ENCODE peak calls at places on chromosomes 12 and 14, in four cellular contexts. T is cardiac muscle cell, U is brain microvascular endothelial cell, E is astrocyte. L is an unnamed sample.

GRCh38 chr12:45049912-45050318 is 984 bp downstream of the DBX2 start:
- DNase-seq in T (peak), U (no peak), E (no peak), L (peak)

GRCh38 chr12:45615268-45615667 is 114.2 kb upstream of the ARID2 start:
- DNase-seq in T (peak), U (peak), E (peak), L (no peak)

GRCh38 chr12:71057330-71057729 is 100.5 kb downstream of the TSPAN8 start:
- DNase-seq in T (peak), U (no peak), E (no peak), L (peak)

GRCh38 chr14:94123868-94124267 is 5.5 kb downstream of the IFI27L2 start:
- DNase-seq in T (no peak), U (no peak), E (no peak), L (no peak)

GRCh38 chr14:75373616-75374015 is 54.2 kb upstream of the JDP2 start:
- DNase-seq in T (no peak), U (no peak), E (no peak), L (no peak)

GRCh38 chr14:68770051-68770450 is 22.8 kb downstream of the ZFP36L1 start:
- DNase-seq in T (no peak), U (no peak), E (no peak), L (no peak)

GRCh38 chr14:20413785-20414117 is 450 bp upstream of the TEP1 start:
- DNase-seq in T (no peak), U (no peak), E (no peak), L (peak)

GRCh38 chr12:97396989-97397388 is 65.6 kb upstream of the RMST start:
- DNase-seq in T (no peak), U (no peak), E (no peak), L (no peak)

GRCh38 chr14:72801381-72801812 is 92.5 kb downstream of the DPF3 start:
- DNase-seq in T (peak), U (peak), E (peak), L (no peak)

GRCh38 chr12:42691991-42692557 is 102.5 kb upstream of the PRICKLE1 start:
- DNase-seq in T (no peak), U (no peak), E (no peak), L (no peak)

GRCh38 chr14:33040548-33041140 is 102.0 kb downstream of the NPAS3 start:
- DNase-seq in T (no peak), U (no peak), E (peak), L (no peak)

GRCh38 chr14:29005647-29006046 is 239.1 kb downstream of the FOXG1 start:
- DNase-seq in T (no peak), U (no peak), E (no peak), L (no peak)

GRCh38 chr12:121709478-121709890 is 3.1 kb upstream of the TMEM120B start:
- DNase-seq in T (peak), U (peak), E (peak), L (no peak)

GRCh38 chr14:31326111-31326510 is 94.2 kb downstream of the HEATR5A start:
- DNase-seq in T (peak), U (peak), E (peak), L (peak)

GRCh38 chr14:92690171-92691011 is 58.0 kb downstream of the LGMN start:
- DNase-seq in T (peak), U (peak), E (peak), L (peak)

GRCh38 chr14:69152181-69152943 is 557 bp downstream of the DCAF5 start:
- DNase-seq in T (peak), U (no peak), E (peak), L (peak)

GRCh38 chr12:118981285-118982201 is at the start of gene SRRM4:
- DNase-seq in T (no peak), U (no peak), E (no peak), L (peak)

GRCh38 chr12:131233737-131234474 is 280.2 kb downstream of the ADGRD1 start:
- DNase-seq in T (no peak), U (no peak), E (no peak), L (no peak)

GRCh38 chr12:101592931-101593330 is 1.8 kb upstream of the MYBPC1 start:
- DNase-seq in T (no peak), U (no peak), E (peak), L (no peak)

GRCh38 chr12:1575799-1576401 is 18.5 kb downstream of the FBXL14 start:
- DNase-seq in T (peak), U (no peak), E (no peak), L (peak)

GRCh38 chr12:44317651-44318126 is 481.8 kb downstream of the TMEM117 start:
- DNase-seq in T (peak), U (peak), E (peak), L (peak)

GRCh38 chr12:123041042-123041531 is 60.6 kb downstream of the ARL6IP4 start:
- DNase-seq in T (no peak), U (no peak), E (no peak), L (no peak)

GRCh38 chr12:27217590-27217989 is 26.5 kb upstream of the STK38L start:
- DNase-seq in T (no peak), U (no peak), E (no peak), L (no peak)

GRCh38 chr12:27220988-27221345 is 23.1 kb upstream of the STK38L start:
- DNase-seq in T (no peak), U (no peak), E (no peak), L (no peak)

GRCh38 chr12:27220057-27220987 is 23.8 kb upstream of the STK38L start:
- DNase-seq in T (no peak), U (no peak), E (peak), L (no peak)

GRCh38 chr12:27219693-27220056 is 24.4 kb upstream of the STK38L start:
- DNase-seq in T (no peak), U (no peak), E (no peak), L (no peak)

GRCh38 chr12:27221625-27222387 is 22.3 kb upstream of the STK38L start:
- DNase-seq in T (no peak), U (no peak), E (no peak), L (no peak)
- TF ChIP-seq CTCF in T (no peak), U (no peak), E (no peak), L (no peak)

GRCh38 chr14:64693766-64694165 is 10.5 kb upstream of the PLEKHG3 start:
- DNase-seq in T (no peak), U (no peak), E (no peak), L (no peak)
- H3K27ac ChIP-seq in T (no peak), U (no peak), E (no peak), L (no peak)

GRCh38 chr12:59115526-59115925 is 195.2 kb upstream of the LRIG3 start:
- DNase-seq in T (no peak), U (peak), E (peak), L (no peak)

GRCh38 chr12:59111873-59112272 is 191.6 kb upstream of the LRIG3 start:
- DNase-seq in T (no peak), U (no peak), E (no peak), L (no peak)

GRCh38 chr12:59115995-59116394 is 195.7 kb upstream of the LRIG3 start:
- DNase-seq in T (no peak), U (no peak), E (no peak), L (no peak)

GRCh38 chr12:59118356-59118755 is 198.1 kb upstream of the LRIG3 start:
- DNase-seq in T (no peak), U (no peak), E (no peak), L (no peak)

GRCh38 chr12:59113831-59114273 is 193.5 kb upstream of the LRIG3 start:
- DNase-seq in T (peak), U (peak), E (peak), L (peak)
- H3K4me3 ChIP-seq in T (no peak), U (no peak), E (no peak), L (no peak)

GRCh38 chr12:24415934-24416333 is 466.5 kb upstream of the SOX5 start:
- DNase-seq in T (no peak), U (no peak), E (no peak), L (no peak)
- TF ChIP-seq CTCF in T (no peak), U (no peak), E (no peak), L (no peak)

DNA sequence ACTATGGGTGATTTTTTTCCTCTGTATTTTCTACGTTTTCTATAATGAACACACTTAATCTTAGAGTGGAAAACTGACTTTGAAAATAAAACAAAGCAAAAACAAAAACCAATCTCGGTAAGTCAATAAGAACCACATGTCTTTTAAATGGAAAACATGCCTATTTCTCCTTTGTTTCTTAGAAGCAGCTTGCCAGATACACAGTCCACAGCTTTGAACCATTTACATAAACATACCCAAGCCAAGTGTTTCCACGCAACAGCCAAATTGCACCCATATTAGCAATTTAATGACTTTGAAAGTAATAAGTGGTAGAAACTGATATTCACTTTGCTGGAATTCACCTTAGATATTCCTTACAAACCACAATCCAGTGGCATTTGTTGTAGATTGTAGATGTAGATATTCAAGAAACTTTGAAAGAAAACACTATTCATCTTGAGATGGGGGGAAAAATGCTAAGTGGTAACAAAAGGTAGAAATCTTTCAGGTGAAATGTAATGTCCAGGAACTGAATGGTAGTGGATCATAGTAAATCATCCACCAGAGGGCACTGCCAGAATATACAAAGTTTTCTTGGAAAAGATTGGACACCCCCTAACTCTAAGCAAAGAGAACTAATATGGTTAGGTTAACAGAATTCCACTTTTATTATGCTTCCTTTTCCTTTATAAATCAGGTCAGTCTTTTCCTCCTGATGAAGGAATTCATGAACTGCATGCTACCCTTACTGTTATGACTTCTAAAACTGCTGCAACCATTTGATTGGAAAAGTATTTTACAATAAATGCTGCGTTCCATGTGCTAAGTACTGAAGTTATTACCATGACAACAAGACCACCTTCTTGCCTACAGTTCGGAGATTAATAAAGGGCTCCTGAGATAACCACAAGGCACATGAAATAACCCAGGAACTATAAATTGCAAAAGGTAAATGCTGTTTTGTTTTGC is 69.8 kb downstream of the RERG start:
- DNase-seq in T (peak), U (peak), E (no peak), L (peak)
- H3K27ac ChIP-seq in T (no peak), U (no peak), E (no peak), L (no peak)

DNA sequence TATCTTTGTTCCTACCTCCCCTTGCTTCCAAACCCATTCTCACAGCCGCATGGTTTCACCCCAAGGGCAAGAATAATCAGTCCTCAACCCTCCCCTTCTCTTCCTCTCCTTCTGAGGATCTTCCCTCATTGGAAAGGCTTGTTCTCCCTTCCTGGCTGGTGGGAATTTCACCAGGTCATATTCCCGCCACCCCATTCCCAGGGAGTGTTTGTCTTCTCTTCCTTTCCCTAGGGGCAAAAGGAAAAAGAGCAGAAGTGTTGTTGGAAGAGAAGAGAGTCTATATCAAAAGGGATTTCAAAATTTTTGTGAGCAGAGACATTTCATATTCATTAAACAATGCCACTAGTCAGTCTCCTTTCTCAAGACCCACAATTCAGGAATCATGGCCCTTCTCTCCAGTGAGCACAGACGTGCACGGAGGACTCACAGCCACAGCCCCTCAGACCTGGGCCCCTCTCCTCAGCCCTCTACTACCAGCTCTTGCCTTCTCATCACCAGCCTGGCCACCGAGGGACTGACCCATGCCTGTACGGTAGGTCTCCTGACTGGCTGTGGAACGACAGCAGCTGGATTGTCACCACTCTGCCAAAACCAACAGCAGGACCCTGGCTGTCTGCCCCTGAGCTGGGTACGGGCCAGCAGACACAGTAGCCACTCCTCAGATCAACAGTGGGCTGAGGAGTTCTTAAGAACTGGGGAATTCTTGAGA is 176.7 kb downstream of the ANO2 start:
- DNase-seq in T (no peak), U (no peak), E (no peak), L (no peak)
- H3K4me3 ChIP-seq in T (no peak), U (no peak), E (no peak), L (no peak)